ENCODE peak calls at places on chromosomes 1 and 21, in eight cellular contexts. One of them, this sample, is unnamed.

GRCh38 chr1:64531057-64531456 is 61.1 kb downstream of the CACHD1 start:
- DNase-seq in ovary: no peak
- DNase-seq in A549: no peak
- DNase-seq in adrenal gland: no peak
- DNase-seq in heart left ventricle: no peak
- DNase-seq in upper lobe of left lung: no peak
- DNase-seq in H1: no peak
- DNase-seq in spleen: no peak
- DNase-seq in this sample: no peak

GRCh38 chr1:102098536-102098935 is 101.8 kb upstream of the OLFM3 start:
- DNase-seq in heart left ventricle: no peak
- DNase-seq in ovary: no peak
- DNase-seq in adrenal gland: no peak
- DNase-seq in upper lobe of left lung: no peak
- DNase-seq in H1: no peak
- DNase-seq in spleen: no peak
- DNase-seq in A549: no peak
- DNase-seq in this sample: no peak

GRCh38 chr1:111332190-111332589 is 41.5 kb downstream of the CHIA start:
- DNase-seq in A549: no peak
- DNase-seq in ovary: no peak
- DNase-seq in adrenal gland: no peak
- DNase-seq in H1: no peak
- DNase-seq in upper lobe of left lung: no peak
- DNase-seq in heart left ventricle: no peak
- DNase-seq in spleen: no peak
- DNase-seq in this sample: no peak

GRCh38 chr1:1426496-1426960 is 5.5 kb upstream of the ANKRD65 start:
- DNase-seq in adrenal gland: no peak
- DNase-seq in A549: no peak
- DNase-seq in ovary: no peak
- DNase-seq in H1: no peak
- DNase-seq in spleen: peak; percentile 58
- DNase-seq in upper lobe of left lung: peak; percentile 69
- DNase-seq in heart left ventricle: no peak
- DNase-seq in this sample: peak; percentile 15

GRCh38 chr1:15937146-15937545 is 38.8 kb downstream of the ZBTB17 start:
- DNase-seq in ovary: no peak
- DNase-seq in adrenal gland: no peak
- DNase-seq in spleen: no peak
- DNase-seq in A549: no peak
- DNase-seq in H1: no peak
- DNase-seq in heart left ventricle: no peak
- DNase-seq in upper lobe of left lung: peak; percentile 62
- DNase-seq in this sample: no peak

GRCh38 chr1:213986020-213986924 is 1.5 kb upstream of the PROX1 start:
- DNase-seq in upper lobe of left lung: no peak
- DNase-seq in H1: no peak
- DNase-seq in adrenal gland: no peak
- DNase-seq in A549: no peak
- DNase-seq in heart left ventricle: no peak
- DNase-seq in spleen: no peak
- DNase-seq in ovary: no peak
- DNase-seq in this sample: no peak

GRCh38 chr1:89363638-89364536 is at the start of gene GBP6:
- DNase-seq in spleen: no peak
- DNase-seq in A549: no peak
- DNase-seq in H1: no peak
- DNase-seq in adrenal gland: no peak
- DNase-seq in heart left ventricle: peak; percentile 38
- DNase-seq in ovary: no peak
- DNase-seq in upper lobe of left lung: peak; percentile 22
- DNase-seq in this sample: no peak

GRCh38 chr1:233261206-233261605 is 34.3 kb downstream of the PCNX2 start:
- DNase-seq in spleen: no peak
- DNase-seq in heart left ventricle: no peak
- DNase-seq in upper lobe of left lung: no peak
- DNase-seq in A549: no peak
- DNase-seq in adrenal gland: no peak
- DNase-seq in H1: no peak
- DNase-seq in ovary: no peak
- DNase-seq in this sample: no peak

GRCh38 chr1:15948600-15949452 is 27.1 kb downstream of the ZBTB17 start:
- DNase-seq in adrenal gland: peak; percentile 90
- DNase-seq in H1: no peak
- DNase-seq in heart left ventricle: peak; percentile 80
- DNase-seq in A549: no peak
- DNase-seq in ovary: peak; percentile 87
- DNase-seq in spleen: no peak
- DNase-seq in upper lobe of left lung: no peak
- DNase-seq in this sample: no peak

GRCh38 chr1:170067253-170067819 is 7.2 kb downstream of the KIFAP3 start:
- DNase-seq in spleen: no peak
- DNase-seq in H1: no peak
- DNase-seq in upper lobe of left lung: no peak
- DNase-seq in adrenal gland: no peak
- DNase-seq in ovary: no peak
- DNase-seq in A549: no peak
- DNase-seq in heart left ventricle: no peak
- DNase-seq in this sample: no peak

GRCh38 chr1:28458237-28459228 is 47.3 kb upstream of the RCC1 start:
- DNase-seq in spleen: no peak
- DNase-seq in A549: no peak
- DNase-seq in H1: no peak
- DNase-seq in upper lobe of left lung: no peak
- DNase-seq in heart left ventricle: no peak
- DNase-seq in ovary: no peak
- DNase-seq in adrenal gland: no peak
- DNase-seq in this sample: no peak

GRCh38 chr1:201982082-201982922 is at the start of gene RNPEP:
- DNase-seq in A549: peak; percentile 79
- DNase-seq in upper lobe of left lung: peak; percentile 98
- DNase-seq in H1: no peak
- DNase-seq in heart left ventricle: peak; percentile 84
- DNase-seq in adrenal gland: peak; percentile 66
- DNase-seq in spleen: peak; percentile 94
- DNase-seq in ovary: peak; percentile 78
- DNase-seq in this sample: peak; percentile 81

GRCh38 chr1:52914463-52914862 is 7.1 kb downstream of the ECHDC2 start:
- DNase-seq in heart left ventricle: no peak
- DNase-seq in A549: no peak
- DNase-seq in spleen: no peak
- DNase-seq in adrenal gland: no peak
- DNase-seq in H1: no peak
- DNase-seq in upper lobe of left lung: no peak
- DNase-seq in ovary: no peak
- DNase-seq in this sample: peak; percentile 63

GRCh38 chr1:53561488-53562115 is 102.4 kb downstream of the DMRTB1 start:
- DNase-seq in upper lobe of left lung: no peak
- DNase-seq in adrenal gland: no peak
- DNase-seq in spleen: peak; percentile 48
- DNase-seq in ovary: no peak
- DNase-seq in H1: no peak
- DNase-seq in A549: no peak
- DNase-seq in heart left ventricle: no peak
- DNase-seq in this sample: peak; percentile 5

GRCh38 chr1:27416387-27417111 is 24.1 kb downstream of the GPR3 start:
- DNase-seq in upper lobe of left lung: no peak
- DNase-seq in A549: no peak
- DNase-seq in ovary: no peak
- DNase-seq in spleen: no peak
- DNase-seq in heart left ventricle: no peak
- DNase-seq in H1: no peak
- DNase-seq in adrenal gland: peak; percentile 59
- DNase-seq in this sample: no peak

GRCh38 chr1:226798427-226799411 is 59.6 kb upstream of the ITPKB start:
- DNase-seq in heart left ventricle: no peak
- DNase-seq in H1: no peak
- DNase-seq in adrenal gland: no peak
- DNase-seq in spleen: peak; percentile 85
- DNase-seq in A549: no peak
- DNase-seq in ovary: no peak
- DNase-seq in upper lobe of left lung: no peak
- DNase-seq in this sample: no peak

DNA sequence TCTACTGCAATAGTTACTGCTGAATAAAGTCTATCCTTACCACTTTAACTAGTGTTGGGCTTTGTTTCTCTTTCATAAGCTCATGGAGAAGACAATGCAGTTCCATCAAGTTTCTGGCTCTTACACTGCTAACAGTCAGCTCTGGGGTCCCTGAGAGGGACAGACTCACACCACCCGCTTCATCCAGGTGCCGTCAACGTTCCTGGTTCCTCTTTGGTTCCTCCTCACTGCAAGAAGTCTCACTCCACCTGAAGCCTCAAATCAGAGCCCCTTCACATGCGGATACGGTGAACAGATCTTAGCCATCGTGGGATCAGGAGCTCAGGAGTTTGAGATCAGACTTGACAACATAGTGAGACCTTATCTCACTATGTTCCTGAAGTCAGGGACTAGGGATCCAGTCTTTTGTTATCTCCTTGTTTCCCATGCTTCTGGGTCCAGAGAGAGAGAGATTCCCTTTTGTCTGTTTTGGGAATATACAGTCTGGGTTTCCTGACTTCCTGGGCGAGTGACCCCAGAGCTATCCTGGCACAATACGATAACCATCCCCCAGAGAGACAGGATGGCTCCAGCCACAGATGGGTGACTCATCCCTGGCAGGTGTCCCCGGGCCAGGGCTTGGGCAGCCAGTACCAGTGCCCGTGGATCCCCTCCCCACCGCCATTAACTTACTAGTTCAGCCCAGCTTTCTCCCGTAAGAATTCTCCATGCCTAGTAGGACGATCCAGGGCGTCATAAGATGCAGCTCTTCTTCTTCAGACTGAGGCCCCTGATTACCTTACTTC is 14.3 kb upstream of the PCP4 start:
- DNase-seq in ovary: no peak
- DNase-seq in adrenal gland: peak; percentile 27
- DNase-seq in spleen: no peak
- DNase-seq in H1: no peak
- DNase-seq in A549: no peak
- DNase-seq in heart left ventricle: no peak
- DNase-seq in upper lobe of left lung: no peak
- DNase-seq in this sample: no peak
- TF ChIP-seq POLR2A in ovary: no peak
- TF ChIP-seq POLR2A in adrenal gland: no peak
- TF ChIP-seq POLR2A in spleen: no peak
- TF ChIP-seq POLR2A in H1: no peak
- TF ChIP-seq POLR2A in A549: no peak
- TF ChIP-seq POLR2A in heart left ventricle: no peak
- TF ChIP-seq POLR2A in upper lobe of left lung: no peak
- TF ChIP-seq POLR2A in this sample: no peak

GRCh38 chr1:243715285-243715684 is 134.8 kb downstream of the AKT3 start:
- DNase-seq in A549: no peak
- DNase-seq in heart left ventricle: no peak
- DNase-seq in ovary: no peak
- DNase-seq in adrenal gland: no peak
- DNase-seq in spleen: no peak
- DNase-seq in H1: no peak
- DNase-seq in upper lobe of left lung: no peak
- DNase-seq in this sample: no peak

GRCh38 chr1:243719476-243719875 is 130.6 kb downstream of the AKT3 start:
- DNase-seq in ovary: no peak
- DNase-seq in spleen: no peak
- DNase-seq in upper lobe of left lung: no peak
- DNase-seq in A549: no peak
- DNase-seq in H1: no peak
- DNase-seq in heart left ventricle: no peak
- DNase-seq in adrenal gland: no peak
- DNase-seq in this sample: no peak

GRCh38 chr1:243718893-243719292 is 131.2 kb downstream of the AKT3 start:
- DNase-seq in ovary: no peak
- DNase-seq in spleen: no peak
- DNase-seq in heart left ventricle: no peak
- DNase-seq in A549: no peak
- DNase-seq in H1: no peak
- DNase-seq in adrenal gland: no peak
- DNase-seq in upper lobe of left lung: no peak
- DNase-seq in this sample: no peak

GRCh38 chr1:243718022-243718421 is 132.0 kb downstream of the AKT3 start:
- DNase-seq in H1: no peak
- DNase-seq in upper lobe of left lung: no peak
- DNase-seq in adrenal gland: no peak
- DNase-seq in heart left ventricle: no peak
- DNase-seq in A549: no peak
- DNase-seq in spleen: no peak
- DNase-seq in ovary: no peak
- DNase-seq in this sample: no peak

GRCh38 chr1:243716901-243717300 is 133.1 kb downstream of the AKT3 start:
- DNase-seq in heart left ventricle: no peak
- DNase-seq in adrenal gland: no peak
- DNase-seq in spleen: no peak
- DNase-seq in A549: no peak
- DNase-seq in ovary: no peak
- DNase-seq in H1: no peak
- DNase-seq in upper lobe of left lung: no peak
- DNase-seq in this sample: no peak
- H3K4me1 ChIP-seq in heart left ventricle: no peaks in the 10 kb centered on the region
- H3K4me1 ChIP-seq in adrenal gland: peaks cover 40% of the 10 kb centered on the region
- H3K4me1 ChIP-seq in spleen: peaks cover 43% of the 10 kb centered on the region
- H3K4me1 ChIP-seq in A549: peaks cover 31% of the 10 kb centered on the region
- H3K4me1 ChIP-seq in ovary: peaks cover 6% of the 10 kb centered on the region
- H3K4me1 ChIP-seq in H1: peaks cover 2% of the 10 kb centered on the region
- H3K4me1 ChIP-seq in upper lobe of left lung: no peaks in the 10 kb centered on the region
- H3K4me1 ChIP-seq in this sample: no peaks in the 10 kb centered on the region

DNA sequence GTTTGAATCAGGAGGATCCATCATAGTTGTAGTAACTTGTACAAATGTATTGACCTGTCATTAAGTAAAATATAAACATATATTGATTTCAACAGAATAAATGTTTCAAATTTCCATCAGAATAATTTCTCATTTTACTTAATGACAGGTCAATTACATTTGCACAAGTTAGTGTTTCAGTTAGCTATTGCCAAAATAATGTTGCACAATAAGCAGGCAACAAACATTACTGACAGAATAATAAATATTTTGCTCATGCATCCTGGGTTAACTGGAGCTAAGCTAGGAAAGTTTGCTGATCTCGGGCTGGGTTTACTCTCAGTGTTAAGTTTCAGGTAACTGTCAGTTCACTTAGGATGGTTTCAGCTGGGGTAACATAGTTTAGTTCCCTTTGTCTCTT is 822.4 kb downstream of the KCNT2 start:
- DNase-seq in H1: no peak
- DNase-seq in upper lobe of left lung: no peak
- DNase-seq in ovary: no peak
- DNase-seq in adrenal gland: no peak
- DNase-seq in spleen: no peak
- DNase-seq in heart left ventricle: no peak
- DNase-seq in A549: no peak
- DNase-seq in this sample: no peak
- H3K27ac ChIP-seq in H1: no peak overlapping the region
- H3K27ac ChIP-seq in upper lobe of left lung: no peak overlapping the region
- H3K27ac ChIP-seq in ovary: no peak overlapping the region
- H3K27ac ChIP-seq in adrenal gland: no peak overlapping the region
- H3K27ac ChIP-seq in spleen: no peak overlapping the region
- H3K27ac ChIP-seq in heart left ventricle: no peak overlapping the region
- H3K27ac ChIP-seq in A549: no peak overlapping the region
- H3K27ac ChIP-seq in this sample: no peak overlapping the region

DNA sequence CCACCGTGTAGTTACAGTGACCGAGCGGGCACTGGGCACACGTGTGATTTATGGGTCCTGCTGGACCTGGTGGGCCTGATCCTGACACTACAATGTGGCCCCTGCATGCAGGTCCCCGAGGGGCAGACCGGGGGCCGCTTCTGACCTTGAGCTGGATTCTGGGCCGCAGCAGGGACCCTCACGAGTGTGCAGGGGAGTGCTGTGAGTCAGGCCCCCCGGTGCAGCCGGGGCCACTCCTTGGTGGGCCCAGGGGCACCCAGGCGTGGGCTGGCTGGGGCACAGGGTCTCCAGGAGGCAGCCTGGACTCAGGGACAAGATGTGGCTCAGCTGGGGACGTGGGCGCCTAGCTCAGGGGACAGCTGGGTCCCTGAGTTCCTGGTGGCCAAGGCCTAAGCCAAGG is 77.5 kb upstream of the TTC34 start:
- DNase-seq in spleen: no peak
- DNase-seq in ovary: no peak
- DNase-seq in heart left ventricle: no peak
- DNase-seq in adrenal gland: no peak
- DNase-seq in upper lobe of left lung: peak; percentile 79
- DNase-seq in H1: no peak
- DNase-seq in A549: no peak
- DNase-seq in this sample: no peak
- TF ChIP-seq POLR2A in spleen: no peak
- TF ChIP-seq POLR2A in ovary: no peak
- TF ChIP-seq POLR2A in heart left ventricle: no peak
- TF ChIP-seq POLR2A in adrenal gland: no peak
- TF ChIP-seq POLR2A in upper lobe of left lung: no peak
- TF ChIP-seq POLR2A in H1: no peak
- TF ChIP-seq POLR2A in A549: no peak
- TF ChIP-seq POLR2A in this sample: no peak

This sample was measured in right lobe of liver.